ENCODE peak calls at places on chromosomes 16 and 17, in four cellular contexts. U is ELR; K is stimulated activated CD4-positive, alpha-beta T cell treated with anti-CD3 and anti-CD28 coated beads, Interleukin-4, amount 100 ng/mL, for 24 hours; R is mammary epithelial cell. F is an unnamed sample.

GRCh38 chr16:57689772-57690558 is 4.6 kb upstream of the DRC7 start:
- DNase-seq in R (no peak), K (no peak), U (no peak), F (no peak)

GRCh38 chr16:50646345-50646744 is 34.8 kb downstream of the SNX20 start:
- DNase-seq in K (no peak), R (no peak), U (no peak), F (no peak)

GRCh38 chr17:4161560-4162221 is 18.7 kb downstream of the CYB5D2 start:
- DNase-seq in R (no peak), U (no peak), K (no peak), F (no peak)

GRCh38 chr17:67281736-67282135 is 36.7 kb upstream of the HELZ start:
- DNase-seq in K (no peak), U (no peak), R (peak), F (no peak)

GRCh38 chr17:57062865-57063264 is 22.2 kb upstream of the AKAP1 start:
- DNase-seq in K (no peak), R (no peak), U (no peak), F (no peak)

GRCh38 chr16:23905027-23905426 is 69.2 kb downstream of the PRKCB start:
- DNase-seq in K (no peak), U (peak), R (peak), F (no peak)

GRCh38 chr17:81432873-81433451 is 37.7 kb downstream of the BAHCC1 start:
- DNase-seq in K (no peak), R (no peak), U (no peak), F (peak)

GRCh38 chr17:45229681-45230409 is 8.2 kb downstream of the FMNL1 start:
- DNase-seq in K (peak), U (no peak), R (no peak), F (peak)

GRCh38 chr17:70929226-70929625 is 759.9 kb downstream of the KCNJ2 start:
- DNase-seq in K (no peak), U (peak), R (no peak), F (no peak)

F was measured in SJCRH30.